ENCODE peak calls at places on chromosomes 6 and 20, in six cellular contexts. One of them, this sample, is unnamed.

GRCh38 chr6:166825553-166826145 is 130.7 kb downstream of the RNASET2 start:
- DNase-seq in K562: no peak
- DNase-seq in GM12878: no peak
- DNase-seq in A549: no peak
- DNase-seq in endothelial cell of umbilical vein: no peak
- DNase-seq in HepG2: no peak
- DNase-seq in this sample: no peak

GRCh38 chr6:131281471-131282270 is 146.4 kb downstream of the AKAP7 start:
- DNase-seq in HepG2: no peak
- DNase-seq in K562: no peak
- DNase-seq in A549: no peak
- DNase-seq in endothelial cell of umbilical vein: peak; percentile 88
- DNase-seq in GM12878: no peak
- DNase-seq in this sample: peak; percentile 82

GRCh38 chr6:142871910-142872331 is 73.1 kb downstream of the HIVEP2 start:
- DNase-seq in A549: no peak
- DNase-seq in GM12878: no peak
- DNase-seq in endothelial cell of umbilical vein: peak; percentile 90
- DNase-seq in HepG2: peak; percentile 83
- DNase-seq in K562: no peak
- DNase-seq in this sample: peak; percentile 21

GRCh38 chr6:43911625-43912577 is 141.9 kb downstream of the VEGFA start:
- DNase-seq in HepG2: peak; percentile 46
- DNase-seq in K562: no peak
- DNase-seq in A549: no peak
- DNase-seq in GM12878: no peak
- DNase-seq in endothelial cell of umbilical vein: no peak
- DNase-seq in this sample: no peak

GRCh38 chr20:53631909-53632662 is 38.4 kb upstream of the ZNF217 start:
- DNase-seq in GM12878: no peak
- DNase-seq in endothelial cell of umbilical vein: no peak
- DNase-seq in HepG2: no peak
- DNase-seq in A549: no peak
- DNase-seq in K562: no peak
- DNase-seq in this sample: no peak

GRCh38 chr20:35578469-35578868 is 36.6 kb downstream of the ERGIC3 start:
- DNase-seq in A549: no peak
- DNase-seq in K562: no peak
- DNase-seq in HepG2: peak; percentile 55
- DNase-seq in GM12878: no peak
- DNase-seq in endothelial cell of umbilical vein: no peak
- DNase-seq in this sample: no peak

GRCh38 chr6:140858381-140858971 is 1274.2 kb upstream of the GJE1 start:
- DNase-seq in K562: no peak
- DNase-seq in HepG2: no peak
- DNase-seq in endothelial cell of umbilical vein: peak; percentile 32
- DNase-seq in A549: no peak
- DNase-seq in GM12878: no peak
- DNase-seq in this sample: no peak

GRCh38 chr6:107968081-107968480 is 10.1 kb upstream of the SEC63 start:
- DNase-seq in K562: no peak
- DNase-seq in A549: no peak
- DNase-seq in endothelial cell of umbilical vein: no peak
- DNase-seq in GM12878: no peak
- DNase-seq in HepG2: no peak
- DNase-seq in this sample: no peak

GRCh38 chr6:14502551-14502950 is 385.0 kb downstream of the CD83 start:
- DNase-seq in endothelial cell of umbilical vein: no peak
- DNase-seq in GM12878: no peak
- DNase-seq in HepG2: no peak
- DNase-seq in A549: no peak
- DNase-seq in K562: no peak
- DNase-seq in this sample: no peak

GRCh38 chr6:168574699-168575195 is 133.8 kb downstream of the SMOC2 start:
- DNase-seq in GM12878: no peak
- DNase-seq in K562: no peak
- DNase-seq in A549: no peak
- DNase-seq in endothelial cell of umbilical vein: no peak
- DNase-seq in HepG2: no peak
- DNase-seq in this sample: peak; percentile 8

GRCh38 chr6:57158658-57159057 is 13.5 kb upstream of the BAG2 start:
- DNase-seq in GM12878: no peak
- DNase-seq in endothelial cell of umbilical vein: no peak
- DNase-seq in K562: no peak
- DNase-seq in A549: no peak
- DNase-seq in HepG2: no peak
- DNase-seq in this sample: no peak

GRCh38 chr6:121222656-121223055 is 111.6 kb downstream of the TBC1D32 start:
- DNase-seq in A549: no peak
- DNase-seq in K562: no peak
- DNase-seq in HepG2: no peak
- DNase-seq in endothelial cell of umbilical vein: peak; percentile 21
- DNase-seq in GM12878: no peak
- DNase-seq in this sample: no peak

GRCh38 chr20:21505161-21505809 is 8.6 kb downstream of the NKX2-2 start:
- DNase-seq in K562: peak; percentile 69
- DNase-seq in HepG2: peak; percentile 55
- DNase-seq in endothelial cell of umbilical vein: peak; percentile 45
- DNase-seq in GM12878: no peak
- DNase-seq in A549: peak; percentile 83
- DNase-seq in this sample: peak; percentile 69

GRCh38 chr20:25632940-25633790 is 9.4 kb upstream of the NANP start:
- DNase-seq in endothelial cell of umbilical vein: peak; percentile 35
- DNase-seq in A549: no peak
- DNase-seq in GM12878: no peak
- DNase-seq in K562: no peak
- DNase-seq in HepG2: no peak
- DNase-seq in this sample: no peak

DNA sequence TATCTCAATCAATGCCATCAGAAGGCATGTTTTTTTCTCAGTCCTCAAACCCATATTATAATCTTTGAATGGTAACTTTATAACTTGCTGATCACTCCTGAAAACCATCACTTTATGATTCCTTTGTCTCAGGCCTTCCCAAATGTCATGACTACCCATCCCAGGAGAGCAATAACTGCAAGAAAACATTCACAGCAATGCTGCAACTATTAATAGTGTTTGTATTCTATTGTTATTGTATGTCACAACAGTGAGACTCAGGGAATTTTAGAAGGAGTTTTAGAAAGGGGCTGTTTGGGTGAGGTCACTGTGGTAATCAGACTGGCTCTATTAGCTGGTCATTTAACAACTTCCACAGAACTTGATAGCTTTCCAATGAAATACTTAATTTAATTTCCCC is 301.4 kb upstream of the TBX18 start:
- DNase-seq in endothelial cell of umbilical vein: no peak
- DNase-seq in HepG2: no peak
- DNase-seq in K562: no peak
- DNase-seq in A549: no peak
- DNase-seq in GM12878: no peak
- DNase-seq in this sample: no peak
- H3K4me3 ChIP-seq in endothelial cell of umbilical vein: no peak overlapping the region
- H3K4me3 ChIP-seq in HepG2: no peak overlapping the region
- H3K4me3 ChIP-seq in K562: no peak overlapping the region
- H3K4me3 ChIP-seq in A549: no peak overlapping the region
- H3K4me3 ChIP-seq in GM12878: no peak overlapping the region
- H3K4me3 ChIP-seq in this sample: no peak overlapping the region

GRCh38 chr6:32329141-32329540 is 42.6 kb downstream of the TSBP1 start:
- DNase-seq in A549: no peak
- DNase-seq in K562: no peak
- DNase-seq in endothelial cell of umbilical vein: no peak
- DNase-seq in GM12878: no peak
- DNase-seq in HepG2: no peak
- DNase-seq in this sample: no peak
- TF ChIP-seq MAX in A549: no peak
- TF ChIP-seq MAX in K562: no peak
- TF ChIP-seq MAX in endothelial cell of umbilical vein: no peak
- TF ChIP-seq MAX in GM12878: no peak
- TF ChIP-seq MAX in HepG2: no peak
- TF ChIP-seq MAX in this sample: no peak

GRCh38 chr6:146990284-146990683 is 213.9 kb upstream of the STXBP5 start:
- DNase-seq in endothelial cell of umbilical vein: no peak
- DNase-seq in K562: no peak
- DNase-seq in A549: no peak
- DNase-seq in HepG2: peak; percentile 13
- DNase-seq in GM12878: no peak
- DNase-seq in this sample: no peak
- TF ChIP-seq MYC in endothelial cell of umbilical vein: no peak
- TF ChIP-seq MYC in K562: no peak
- TF ChIP-seq MYC in A549: no peak
- TF ChIP-seq MYC in HepG2: no peak
- TF ChIP-seq MYC in GM12878: no peak
- TF ChIP-seq MYC in this sample: no peak

DNA sequence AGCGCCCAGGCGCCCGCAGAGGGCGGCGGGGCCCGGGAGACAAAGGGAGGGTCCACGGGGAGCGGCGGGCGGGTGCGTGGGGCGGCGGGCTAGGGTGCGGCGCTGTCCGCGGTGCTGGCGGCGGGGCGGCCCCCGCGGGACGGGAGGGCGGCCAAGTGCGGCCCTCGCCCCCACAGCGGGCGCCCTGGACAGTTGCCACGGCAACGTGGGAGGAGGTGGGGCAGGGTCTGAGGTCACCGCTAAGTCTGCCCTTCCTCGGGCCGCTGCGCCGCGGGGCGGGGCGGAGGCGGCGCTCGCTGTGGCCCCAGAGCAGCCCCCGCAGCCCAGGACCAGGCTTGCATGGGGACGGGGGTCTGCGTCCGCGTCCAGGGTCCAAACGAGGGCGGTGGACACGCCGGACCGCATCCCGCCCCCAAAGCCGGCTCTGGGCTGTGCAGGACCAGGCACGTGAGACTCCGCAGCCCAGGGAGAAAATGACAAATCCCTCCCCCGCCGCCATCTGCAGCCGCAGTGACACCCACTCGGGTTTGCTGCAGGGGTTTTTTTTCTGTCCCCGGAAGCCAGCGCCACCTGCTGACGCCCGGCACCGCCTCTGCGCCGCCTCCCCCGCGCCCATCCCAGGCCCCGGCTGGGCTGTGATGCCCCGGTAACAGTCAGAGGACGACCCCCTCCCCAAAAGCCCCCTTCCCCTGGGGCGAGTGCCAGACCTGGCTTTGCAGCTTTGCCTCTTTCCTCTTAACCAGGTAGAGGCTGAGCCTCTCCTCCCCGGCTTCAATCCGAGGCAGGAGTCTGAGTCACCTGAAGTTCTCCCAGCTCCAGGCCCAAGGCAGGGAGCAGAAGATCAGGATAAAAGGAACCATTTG is 36.8 kb downstream of the YTHDF1 start:
- DNase-seq in endothelial cell of umbilical vein: no peak
- DNase-seq in A549: no peak
- DNase-seq in HepG2: no peak
- DNase-seq in K562: peak; percentile 77
- DNase-seq in GM12878: no peak
- DNase-seq in this sample: peak; percentile 72
- H3K4me3 ChIP-seq in endothelial cell of umbilical vein: no peak overlapping the region
- H3K4me3 ChIP-seq in A549: peak overlapping the region; percentile 47
- H3K4me3 ChIP-seq in HepG2: peak overlapping the region; percentile 30
- H3K4me3 ChIP-seq in K562: peak overlapping the region; percentile 8
- H3K4me3 ChIP-seq in GM12878: no peak overlapping the region
- H3K4me3 ChIP-seq in this sample: no peak overlapping the region

GRCh38 chr6:37477656-37478435 is 21.8 kb downstream of the CCDC167 start:
- DNase-seq in GM12878: no peak
- DNase-seq in K562: no peak
- DNase-seq in endothelial cell of umbilical vein: no peak
- DNase-seq in A549: no peak
- DNase-seq in HepG2: no peak
- DNase-seq in this sample: no peak
- TF ChIP-seq MAX in GM12878: no peak
- TF ChIP-seq MAX in K562: no peak
- TF ChIP-seq MAX in endothelial cell of umbilical vein: no peak
- TF ChIP-seq MAX in A549: no peak
- TF ChIP-seq MAX in HepG2: no peak
- TF ChIP-seq MAX in this sample: no peak

GRCh38 chr6:84467296-84467695 is 239.9 kb upstream of the CEP162 start:
- DNase-seq in HepG2: no peak
- DNase-seq in GM12878: no peak
- DNase-seq in K562: no peak
- DNase-seq in endothelial cell of umbilical vein: peak; percentile 38
- DNase-seq in A549: peak; percentile 10
- DNase-seq in this sample: no peak

GRCh38 chr6:84469144-84469543 is 241.7 kb upstream of the CEP162 start:
- DNase-seq in K562: no peak
- DNase-seq in GM12878: no peak
- DNase-seq in endothelial cell of umbilical vein: no peak
- DNase-seq in A549: no peak
- DNase-seq in HepG2: no peak
- DNase-seq in this sample: no peak

GRCh38 chr6:84462697-84463096 is 235.3 kb upstream of the CEP162 start:
- DNase-seq in HepG2: no peak
- DNase-seq in GM12878: no peak
- DNase-seq in K562: no peak
- DNase-seq in endothelial cell of umbilical vein: peak; percentile 63
- DNase-seq in A549: no peak
- DNase-seq in this sample: no peak

GRCh38 chr6:84464471-84464870 is 237.0 kb upstream of the CEP162 start:
- DNase-seq in GM12878: no peak
- DNase-seq in HepG2: no peak
- DNase-seq in endothelial cell of umbilical vein: peak; percentile 54
- DNase-seq in A549: no peak
- DNase-seq in K562: no peak
- DNase-seq in this sample: no peak

GRCh38 chr6:84466521-84466920 is 239.1 kb upstream of the CEP162 start:
- DNase-seq in A549: peak; percentile 35
- DNase-seq in GM12878: no peak
- DNase-seq in endothelial cell of umbilical vein: peak; percentile 93
- DNase-seq in K562: no peak
- DNase-seq in HepG2: no peak
- DNase-seq in this sample: no peak
- TF ChIP-seq MYC in A549: no peak
- TF ChIP-seq MYC in GM12878: no peak
- TF ChIP-seq MYC in endothelial cell of umbilical vein: no peak
- TF ChIP-seq MYC in K562: no peak
- TF ChIP-seq MYC in HepG2: no peak
- TF ChIP-seq MYC in this sample: no peak

DNA sequence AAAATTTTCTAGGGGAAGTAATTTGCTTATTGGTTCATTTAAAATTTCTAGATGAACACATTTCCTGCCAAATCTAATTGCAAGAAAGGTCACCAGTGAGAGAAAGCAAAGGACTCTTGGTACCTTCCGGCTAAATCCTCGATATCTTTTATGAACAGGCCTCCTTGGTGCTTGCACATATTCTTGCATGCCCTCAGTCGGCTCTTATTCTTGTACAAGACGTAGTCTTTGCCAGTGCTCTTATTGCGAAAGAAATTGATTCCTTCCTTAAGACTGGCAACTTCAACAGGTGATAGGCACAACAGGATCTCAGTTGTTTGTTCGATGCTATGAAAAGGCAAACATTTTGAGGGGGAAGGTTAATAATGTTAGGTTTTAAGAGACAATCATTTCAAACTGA is 141.7 kb upstream of the CARMIL1 start:
- DNase-seq in HepG2: no peak
- DNase-seq in GM12878: no peak
- DNase-seq in A549: no peak
- DNase-seq in K562: no peak
- DNase-seq in endothelial cell of umbilical vein: peak; percentile 36
- DNase-seq in this sample: peak; percentile 19
- H3K4me3 ChIP-seq in HepG2: no peak overlapping the region
- H3K4me3 ChIP-seq in GM12878: peak overlapping the region; percentile 74
- H3K4me3 ChIP-seq in A549: no peak overlapping the region
- H3K4me3 ChIP-seq in K562: no peak overlapping the region
- H3K4me3 ChIP-seq in endothelial cell of umbilical vein: no peak overlapping the region
- H3K4me3 ChIP-seq in this sample: peak overlapping the region; percentile 60